ENCODE peak calls at places on chromosome 6, in seven cellular contexts. X is heart right ventricle; U is GM23338; Z is activated effector memory CD4-positive, alpha-beta T cell treated with anti-CD3 and anti-CD28 coated beads, Interleukin-2, amount 50 U/mL, for 16 hours; V is amniotic stem cell; A is cardiac fibroblast; Q is ELR. I is an unnamed sample.

GRCh38 chr6:169845426-169846285 is 94.2 kb downstream of the ERMARD start:
- DNase-seq in X (no peak), U (no peak), Z (peak; percentile 50), V (no peak), A (no peak), Q (no peak), I (no peak)

GRCh38 chr6:93848011-93848620 is 428.8 kb upstream of the EPHA7 start:
- DNase-seq in X (no peak), U (no peak), Z (no peak), V (no peak), A (no peak), Q (no peak), I (no peak)

GRCh38 chr6:111888928-111889696 is 15.9 kb upstream of the FYN start:
- DNase-seq in X (peak; percentile 28), U (peak; percentile 92), Z (no peak), V (no peak), A (peak; percentile 53), Q (peak; percentile 53), I (no peak)

GRCh38 chr6:16761469-16762264 is 407 bp upstream of the ATXN1 start:
- DNase-seq in X (peak; percentile 84), U (peak; percentile 93), Z (peak; percentile 94), V (peak; percentile 85), A (peak; percentile 96), Q (peak; percentile 94), I (peak; percentile 90)

GRCh38 chr6:8082954-8083858 is 19.0 kb upstream of the BLOC1S5 start:
- DNase-seq in X (no peak), U (no peak), Z (no peak), V (peak; percentile 20), A (peak; percentile 69), Q (peak; percentile 98), I (peak; percentile 68)

GRCh38 chr6:1136856-1137255 is 175.0 kb upstream of the FOXQ1 start:
- DNase-seq in X (no peak), U (no peak), Z (no peak), V (no peak), A (no peak), Q (no peak), I (no peak)

GRCh38 chr6:33249732-33250625 is 21.7 kb downstream of the VPS52 start:
- DNase-seq in X (peak; percentile 27), U (no peak), Z (peak; percentile 31), V (peak; percentile 82), A (peak; percentile 69), Q (peak; percentile 97), I (peak; percentile 81)

GRCh38 chr6:165876568-165876967 is 213.5 kb upstream of the PDE10A start:
- DNase-seq in X (peak; percentile 49), U (no peak), Z (no peak), V (no peak), A (peak; percentile 78), Q (no peak), I (peak; percentile 26)

GRCh38 chr6:84428300-84428907 is 201.0 kb upstream of the CEP162 start:
- DNase-seq in X (peak; percentile 37), U (peak; percentile 78), Z (no peak), V (peak; percentile 16), A (peak; percentile 81), Q (peak; percentile 70), I (peak; percentile 60)

GRCh38 chr6:163355471-163355991 is 59.0 kb upstream of the QKI start:
- DNase-seq in X (peak; percentile 72), U (no peak), Z (no peak), V (no peak), A (peak; percentile 81), Q (peak; percentile 90), I (peak; percentile 82)

GRCh38 chr6:105560611-105561066 is 157.8 kb upstream of the PREP start:
- DNase-seq in X (no peak), U (no peak), Z (no peak), V (no peak), A (no peak), Q (peak; percentile 79), I (peak; percentile 26)

GRCh38 chr6:231779-232178 is 60.5 kb upstream of the DUSP22 start:
- DNase-seq in X (no peak), U (no peak), Z (no peak), V (no peak), A (no peak), Q (no peak), I (no peak)

GRCh38 chr6:42050897-42051653 is 751 bp downstream of the TAF8 start:
- DNase-seq in X (no peak), U (no peak), Z (no peak), V (no peak), A (no peak), Q (peak; percentile 33), I (no peak)

GRCh38 chr6:158812611-158813010 is 6.6 kb downstream of the EZR start:
- DNase-seq in X (no peak), U (no peak), Z (no peak), V (no peak), A (no peak), Q (no peak), I (no peak)

GRCh38 chr6:118551063-118551672 is 3.1 kb downstream of the PLN start:
- DNase-seq in X (no peak), U (peak; percentile 67), Z (no peak), V (peak; percentile 26), A (peak; percentile 85), Q (peak; percentile 77), I (peak; percentile 53)

GRCh38 chr6:89079611-89080213 is 839 bp upstream of the PNRC1 start:
- DNase-seq in X (peak; percentile 31), U (peak; percentile 48), Z (peak; percentile 83), V (peak; percentile 67), A (peak; percentile 84), Q (peak; percentile 69), I (peak; percentile 49)

GRCh38 chr6:129863664-129864063 is 2.5 kb upstream of the TMEM244 start:
- DNase-seq in X (no peak), U (no peak), Z (no peak), V (no peak), A (no peak), Q (peak; percentile 98), I (peak; percentile 22)

GRCh38 chr6:46000905-46001304 is 14.8 kb downstream of the CLIC5 start:
- DNase-seq in X (no peak), U (no peak), Z (no peak), V (no peak), A (no peak), Q (no peak), I (no peak)

GRCh38 chr6:33974030-33974429 is 170.2 kb upstream of the MLN start:
- DNase-seq in X (no peak), U (no peak), Z (no peak), V (no peak), A (no peak), Q (no peak), I (no peak)

GRCh38 chr6:14738933-14739332 is 506.9 kb upstream of the JARID2 start:
- DNase-seq in X (no peak), U (no peak), Z (no peak), V (no peak), A (peak; percentile 59), Q (no peak), I (no peak)

GRCh38 chr6:31826793-31827285 is 699 bp upstream of the HSPA1B start:
- DNase-seq in X (peak; percentile 84), U (peak; percentile 83), Z (peak; percentile 80), V (peak; percentile 76), A (peak; percentile 97), Q (peak; percentile 85), I (no peak)

GRCh38 chr6:97822632-97823031 is 539.6 kb upstream of the MMS22L start:
- DNase-seq in X (no peak), U (no peak), Z (no peak), V (no peak), A (no peak), Q (no peak), I (no peak)

GRCh38 chr6:136967874-136968752 is 46.0 kb downstream of the SLC35D3 start:
- DNase-seq in X (peak; percentile 50), U (peak; percentile 90), Z (peak; percentile 83), V (peak; percentile 14), A (peak; percentile 72), Q (peak; percentile 72), I (peak; percentile 63)

GRCh38 chr6:170117111-170117972 is 173.5 kb downstream of the DLL1 start:
- DNase-seq in X (no peak), U (no peak), Z (peak; percentile 51), V (no peak), A (no peak), Q (no peak), I (no peak)

GRCh38 chr6:40369028-40369427 is 218.1 kb downstream of the LRFN2 start:
- DNase-seq in X (no peak), U (no peak), Z (no peak), V (no peak), A (no peak), Q (no peak), I (no peak)

GRCh38 chr6:89411019-89411268 is 1.1 kb downstream of the RRAGD start:
- DNase-seq in X (no peak), U (peak; percentile 39), Z (no peak), V (no peak), A (no peak), Q (no peak), I (no peak)

GRCh38 chr6:11869656-11870340 is 91.2 kb upstream of the ADTRP start:
- DNase-seq in X (peak; percentile 48), U (peak; percentile 10), Z (no peak), V (no peak), A (peak; percentile 91), Q (peak; percentile 36), I (no peak)

GRCh38 chr6:83019741-83020140 is 45.9 kb downstream of the UBE3D start:
- DNase-seq in X (no peak), U (no peak), Z (no peak), V (no peak), A (no peak), Q (no peak), I (no peak)

GRCh38 chr6:154534531-154534930 is 24.0 kb upstream of the CNKSR3 start:
- DNase-seq in X (no peak), U (no peak), Z (no peak), V (no peak), A (no peak), Q (no peak), I (no peak)

GRCh38 chr6:5361371-5361770 is 100.1 kb downstream of the FARS2 start:
- DNase-seq in X (no peak), U (no peak), Z (no peak), V (no peak), A (peak; percentile 79), Q (peak; percentile 64), I (no peak)

GRCh38 chr6:41715779-41716515 is 19.5 kb downstream of the TFEB start:
- DNase-seq in X (no peak), U (no peak), Z (no peak), V (no peak), A (no peak), Q (no peak), I (no peak)

I was measured in brain microvascular endothelial cell.